ENCODE peak calls at places on chromosome 19, in five cellular contexts. One of them, this sample, is unnamed.

GRCh38 chr19:44752816-44753618 is 4.5 kb downstream of the BCL3 start:
- DNase-seq in vagina: no peak
- DNase-seq in tibial nerve: peak
- DNase-seq in ovary: peak
- DNase-seq in breast epithelium: peak
- DNase-seq in this sample: peak

GRCh38 chr19:19443902-19444693 is 38.6 kb downstream of the GATAD2A start:
- DNase-seq in tibial nerve: no peak
- DNase-seq in breast epithelium: no peak
- DNase-seq in vagina: no peak
- DNase-seq in ovary: no peak
- DNase-seq in this sample: no peak

GRCh38 chr19:44745386-44745831 is 3.1 kb upstream of the BCL3 start:
- DNase-seq in tibial nerve: peak
- DNase-seq in breast epithelium: peak
- DNase-seq in ovary: peak
- DNase-seq in vagina: no peak
- DNase-seq in this sample: no peak

GRCh38 chr19:30924670-30925069 is 424.6 kb downstream of the TSHZ3 start:
- DNase-seq in vagina: no peak
- DNase-seq in tibial nerve: peak
- DNase-seq in breast epithelium: no peak
- DNase-seq in ovary: peak
- DNase-seq in this sample: no peak

GRCh38 chr19:19021115-19021514 is 12.2 kb downstream of the SUGP2 start:
- DNase-seq in vagina: no peak
- DNase-seq in breast epithelium: no peak
- DNase-seq in ovary: no peak
- DNase-seq in tibial nerve: no peak
- DNase-seq in this sample: no peak

GRCh38 chr19:5949792-5950305 is 28.1 kb downstream of the RANBP3 start:
- DNase-seq in vagina: no peak
- DNase-seq in tibial nerve: no peak
- DNase-seq in breast epithelium: no peak
- DNase-seq in ovary: no peak
- DNase-seq in this sample: no peak

GRCh38 chr19:15417699-15418098 is 1.1 kb downstream of the AKAP8L start:
- DNase-seq in tibial nerve: no peak
- DNase-seq in ovary: peak
- DNase-seq in vagina: no peak
- DNase-seq in breast epithelium: no peak
- DNase-seq in this sample: no peak

GRCh38 chr19:29714371-29714952 is 599 bp downstream of the C19orf12 start:
- DNase-seq in vagina: no peak
- DNase-seq in tibial nerve: no peak
- DNase-seq in breast epithelium: no peak
- DNase-seq in ovary: no peak
- DNase-seq in this sample: no peak

GRCh38 chr19:39557791-39558622 is 18.0 kb upstream of the EID2 start:
- DNase-seq in tibial nerve: no peak
- DNase-seq in breast epithelium: no peak
- DNase-seq in vagina: no peak
- DNase-seq in ovary: no peak
- DNase-seq in this sample: no peak

GRCh38 chr19:32330149-32330548 is 15.3 kb upstream of the ZNF507 start:
- DNase-seq in breast epithelium: no peak
- DNase-seq in vagina: no peak
- DNase-seq in tibial nerve: no peak
- DNase-seq in ovary: no peak
- DNase-seq in this sample: no peak

GRCh38 chr19:463483-464130 is 2.8 kb upstream of the SHC2 start:
- DNase-seq in vagina: no peak
- DNase-seq in ovary: no peak
- DNase-seq in breast epithelium: no peak
- DNase-seq in tibial nerve: no peak
- DNase-seq in this sample: no peak

GRCh38 chr19:10836478-10837325 is 690 bp upstream of the TMED1 start:
- DNase-seq in ovary: peak
- DNase-seq in vagina: no peak
- DNase-seq in breast epithelium: no peak
- DNase-seq in tibial nerve: peak
- DNase-seq in this sample: peak

GRCh38 chr19:38024991-38025716 is 118.1 kb downstream of the SIPA1L3 start:
- DNase-seq in breast epithelium: no peak
- DNase-seq in vagina: no peak
- DNase-seq in ovary: no peak
- DNase-seq in tibial nerve: no peak
- DNase-seq in this sample: no peak

GRCh38 chr19:31408460-31409124 is 59.4 kb upstream of the TSHZ3 start:
- DNase-seq in tibial nerve: no peak
- DNase-seq in ovary: no peak
- DNase-seq in vagina: no peak
- DNase-seq in breast epithelium: no peak
- DNase-seq in this sample: no peak

GRCh38 chr19:45406165-45406956 is at the start of gene POLR1G:
- DNase-seq in ovary: peak
- DNase-seq in breast epithelium: peak
- DNase-seq in vagina: no peak
- DNase-seq in tibial nerve: no peak
- DNase-seq in this sample: no peak

GRCh38 chr19:5120321-5120720 is 151.4 kb downstream of the KDM4B start:
- DNase-seq in tibial nerve: no peak
- DNase-seq in vagina: no peak
- DNase-seq in ovary: no peak
- DNase-seq in breast epithelium: no peak
- DNase-seq in this sample: no peak

GRCh38 chr19:46367434-46367833 is 20.5 kb downstream of the PPP5C start:
- DNase-seq in ovary: no peak
- DNase-seq in tibial nerve: no peak
- DNase-seq in breast epithelium: no peak
- DNase-seq in vagina: no peak
- DNase-seq in this sample: no peak

GRCh38 chr19:16366433-16367268 is 42.0 kb downstream of the KLF2 start:
- DNase-seq in tibial nerve: no peak
- DNase-seq in ovary: peak
- DNase-seq in breast epithelium: no peak
- DNase-seq in vagina: no peak
- DNase-seq in this sample: no peak

GRCh38 chr19:1000095-1000494 is at the start of gene GRIN3B:
- DNase-seq in breast epithelium: no peak
- DNase-seq in vagina: no peak
- DNase-seq in ovary: no peak
- DNase-seq in tibial nerve: no peak
- DNase-seq in this sample: no peak

GRCh38 chr19:50711805-50712204 is 7.8 kb downstream of the SHANK1 start:
- DNase-seq in tibial nerve: no peak
- DNase-seq in ovary: no peak
- DNase-seq in breast epithelium: no peak
- DNase-seq in vagina: no peak
- DNase-seq in this sample: no peak

GRCh38 chr19:2303209-2303798 is 4.7 kb downstream of the LINGO3 start:
- DNase-seq in ovary: no peak
- DNase-seq in vagina: no peak
- DNase-seq in breast epithelium: no peak
- DNase-seq in tibial nerve: no peak
- DNase-seq in this sample: no peak

GRCh38 chr19:31118292-31118925 is 230.8 kb downstream of the TSHZ3 start:
- DNase-seq in breast epithelium: no peak
- DNase-seq in ovary: no peak
- DNase-seq in tibial nerve: peak
- DNase-seq in vagina: no peak
- DNase-seq in this sample: no peak

DNA sequence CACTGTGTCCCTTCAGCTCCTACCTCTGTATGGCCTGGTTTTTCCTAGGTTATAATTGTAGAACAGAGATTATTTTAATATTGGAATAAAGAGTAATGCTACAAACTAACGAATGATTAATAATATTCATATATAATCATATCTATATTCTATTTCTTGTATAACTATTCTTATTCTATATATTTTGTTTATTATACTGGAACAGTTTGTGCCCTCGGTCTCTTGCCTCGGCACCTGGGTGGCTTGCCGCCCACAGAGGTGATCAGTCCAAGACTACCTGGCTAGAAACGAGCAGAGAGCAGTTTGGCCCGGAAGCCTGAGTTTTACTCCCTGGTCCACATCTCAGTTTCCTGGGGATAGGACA is 3.9 kb upstream of the SLC27A1 start:
- DNase-seq in breast epithelium: no peak
- DNase-seq in ovary: no peak
- DNase-seq in tibial nerve: no peak
- DNase-seq in vagina: no peak
- DNase-seq in this sample: no peak
- TF ChIP-seq CTCF in breast epithelium: no peak
- TF ChIP-seq CTCF in ovary: no peak
- TF ChIP-seq CTCF in tibial nerve: no peak
- TF ChIP-seq CTCF in vagina: no peak
- TF ChIP-seq CTCF in this sample: no peak

DNA sequence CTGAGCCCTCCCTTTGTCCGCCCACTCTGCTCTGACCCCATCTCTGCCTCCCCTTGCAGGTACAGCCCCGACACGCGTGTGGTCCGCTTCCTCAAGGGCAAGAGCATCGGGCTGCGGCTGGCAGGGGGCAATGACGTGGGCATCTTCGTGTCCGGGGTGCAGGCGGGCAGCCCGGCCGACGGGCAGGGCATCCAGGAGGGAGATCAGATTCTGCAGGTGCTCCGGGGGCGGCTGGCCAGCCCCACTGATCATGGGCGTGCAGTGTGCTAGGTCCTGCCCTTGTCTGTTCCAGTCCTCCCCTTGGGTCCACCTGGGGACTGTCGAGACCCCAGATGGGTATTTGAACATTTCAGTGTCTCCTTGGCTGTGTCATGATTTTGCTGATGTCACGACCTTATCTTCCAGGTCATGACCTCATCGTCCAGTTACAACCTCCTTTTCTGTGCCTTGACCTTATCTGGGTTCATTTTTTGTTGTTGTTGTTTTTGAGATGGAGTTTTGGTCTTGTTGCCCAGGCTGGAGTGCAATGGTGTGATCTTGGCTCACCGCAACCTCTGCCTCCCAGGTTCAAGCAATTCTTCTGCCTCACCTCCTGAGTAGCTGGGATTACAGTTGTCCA is 25.3 kb downstream of the APBA3 start:
- DNase-seq in breast epithelium: no peak
- DNase-seq in tibial nerve: no peak
- DNase-seq in vagina: no peak
- DNase-seq in ovary: no peak
- DNase-seq in this sample: no peak
- H3K27ac ChIP-seq in breast epithelium: no peak
- H3K27ac ChIP-seq in tibial nerve: no peak
- H3K27ac ChIP-seq in vagina: no peak
- H3K27ac ChIP-seq in ovary: no peak
- H3K27ac ChIP-seq in this sample: no peak

DNA sequence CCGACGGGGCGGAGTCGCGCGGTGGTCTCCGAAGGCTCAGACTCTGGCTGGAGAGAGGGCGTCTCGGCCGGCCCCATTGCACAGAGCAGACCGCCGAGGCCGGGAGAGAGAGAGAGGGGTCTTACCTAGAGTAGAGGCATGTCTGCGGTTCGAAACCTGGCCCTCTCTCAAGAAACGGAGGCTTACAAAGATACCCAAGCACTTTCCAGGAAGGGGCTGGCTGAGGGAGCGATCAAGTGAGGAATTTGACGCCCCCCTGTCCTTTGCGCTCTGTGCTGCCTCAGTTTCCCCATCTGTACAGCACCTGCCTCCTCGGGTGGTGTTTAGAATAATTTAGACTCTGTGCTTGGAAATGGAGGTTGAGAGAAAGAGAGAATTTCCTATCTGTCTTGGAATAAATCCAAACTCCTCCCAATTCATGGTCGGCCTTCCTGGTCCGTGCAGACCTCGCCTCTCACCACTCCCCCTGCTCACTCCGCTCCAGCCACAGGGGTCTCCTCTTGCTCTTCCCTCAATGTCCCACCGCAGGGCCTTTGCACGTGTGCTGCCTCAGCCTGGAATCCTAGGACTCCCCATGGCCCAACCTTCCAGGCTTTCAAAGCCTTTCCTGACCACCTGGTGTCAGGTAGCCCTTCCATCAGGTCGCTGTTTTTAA is 659 bp upstream of the ISOC2 start:
- DNase-seq in breast epithelium: no peak
- DNase-seq in tibial nerve: no peak
- DNase-seq in vagina: no peak
- DNase-seq in ovary: peak
- DNase-seq in this sample: no peak
- TF ChIP-seq POLR2A in breast epithelium: peak
- TF ChIP-seq POLR2A in tibial nerve: no peak
- TF ChIP-seq POLR2A in vagina: no peak
- TF ChIP-seq POLR2A in ovary: peak
- TF ChIP-seq POLR2A in this sample: no peak

GRCh38 chr19:14089412-14089661 is 1.2 kb downstream of the SAMD1 start:
- DNase-seq in breast epithelium: no peak
- DNase-seq in tibial nerve: no peak
- DNase-seq in ovary: no peak
- DNase-seq in vagina: no peak
- DNase-seq in this sample: no peak
- TF ChIP-seq CTCF in breast epithelium: no peak
- TF ChIP-seq CTCF in tibial nerve: no peak
- TF ChIP-seq CTCF in ovary: no peak
- TF ChIP-seq CTCF in vagina: no peak
- TF ChIP-seq CTCF in this sample: no peak

DNA sequence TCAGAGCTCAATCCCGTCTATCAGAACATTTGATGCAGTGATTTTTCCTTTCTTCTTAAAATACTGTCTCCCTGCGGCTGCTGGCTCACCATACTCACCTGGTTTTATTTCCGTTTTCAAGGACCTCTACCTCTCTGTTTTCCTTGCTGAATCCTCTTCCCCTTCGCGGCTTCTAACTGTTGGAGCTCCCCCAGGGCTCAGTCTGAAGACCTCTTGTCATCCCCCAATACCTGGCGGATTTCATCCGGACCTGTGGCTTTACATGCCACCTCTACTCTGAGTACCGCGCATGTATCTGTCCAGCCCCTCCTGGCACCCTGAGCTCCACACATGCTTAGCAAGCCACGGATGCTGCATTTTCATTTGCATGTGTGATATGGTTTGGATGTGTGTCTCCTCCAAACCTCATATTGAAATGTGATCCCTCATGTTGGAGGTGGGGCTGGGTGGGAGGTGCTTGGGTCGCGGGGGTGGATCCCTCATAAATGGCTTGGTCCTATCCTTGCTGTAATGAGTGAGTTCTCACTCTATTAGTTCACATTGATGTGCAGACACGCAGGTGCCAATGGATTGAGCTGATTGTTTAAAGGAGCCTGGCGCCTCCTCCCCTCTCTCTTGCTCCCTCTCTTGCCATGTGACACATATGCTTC is 106.2 kb upstream of the LSM14A start:
- DNase-seq in ovary: no peak
- DNase-seq in tibial nerve: no peak
- DNase-seq in breast epithelium: no peak
- DNase-seq in vagina: no peak
- DNase-seq in this sample: no peak
- H3K27ac ChIP-seq in ovary: no peak
- H3K27ac ChIP-seq in tibial nerve: no peak
- H3K27ac ChIP-seq in breast epithelium: no peak
- H3K27ac ChIP-seq in vagina: no peak
- H3K27ac ChIP-seq in this sample: no peak